ENCODE peak calls at places on chromosomes 4 and X, in four cellular contexts. S is uterus, H is GM12865, U is AG08395. B is an unnamed sample.

GRCh38 chrX:68146054-68146453 is 287.2 kb downstream of the OPHN1 start:
- DNase-seq in S (no peak), H (peak; percentile 0), U (peak; percentile 60), B (no peak)

GRCh38 chrX:115952417-115953092 is 218.0 kb upstream of the AGTR2 start:
- DNase-seq in S (no peak), H (no peak), U (no peak), B (no peak)

GRCh38 chr4:139666735-139667266 is 1.2 kb downstream of the MGST2 start:
- DNase-seq in S (no peak), H (no peak), U (peak; percentile 14), B (peak; percentile 61)

GRCh38 chr4:15873117-15873516 is 65.4 kb downstream of the FGFBP1 start:
- DNase-seq in S (no peak), H (no peak), U (no peak), B (no peak)

GRCh38 chrX:17931855-17932254 is 70.8 kb upstream of the RAI2 start:
- DNase-seq in S (no peak), H (no peak), U (no peak), B (no peak)

GRCh38 chr4:80138556-80139538 is 58.5 kb upstream of the PRDM8 start:
- DNase-seq in S (no peak), H (peak; percentile 75), U (peak; percentile 41), B (peak; percentile 44)

GRCh38 chr4:3871181-3871852 is 105.1 kb downstream of the ADRA2C start:
- DNase-seq in S (no peak), H (peak; percentile 13), U (no peak), B (no peak)

GRCh38 chr4:180960758-180961401 is 1282.3 kb upstream of the TENM3 start:
- DNase-seq in S (no peak), H (no peak), U (no peak), B (no peak)

GRCh38 chrX:44705817-44706551 is 137.8 kb upstream of the DUSP21 start:
- DNase-seq in S (no peak), H (no peak), U (no peak), B (no peak)

GRCh38 chr4:39763714-39764572 is 66.0 kb downstream of the UBE2K start:
- DNase-seq in S (no peak), H (peak; percentile 44), U (no peak), B (no peak)

GRCh38 chrX:135194684-135195083 is 23.5 kb upstream of the CT55 start:
- DNase-seq in S (no peak), H (no peak), U (no peak), B (no peak)

GRCh38 chrX:112846114-112846513 is 5.5 kb upstream of the AMOT start:
- DNase-seq in S (no peak), H (no peak), U (no peak), B (no peak)

GRCh38 chrX:45774961-45775360 is 574.3 kb upstream of the DIPK2B start:
- DNase-seq in S (peak; percentile 70), H (no peak), U (peak; percentile 63), B (no peak)

GRCh38 chr4:1194028-1194900 is 21.9 kb upstream of the SPON2 start:
- DNase-seq in S (peak; percentile 88), H (peak; percentile 3), U (peak; percentile 53), B (peak; percentile 67)

GRCh38 chr4:151166662-151167061 is 67.2 kb downstream of the RPS3A start:
- DNase-seq in S (no peak), H (no peak), U (no peak), B (no peak)

GRCh38 chr4:8303485-8304281 is 34.1 kb downstream of the HTRA3 start:
- DNase-seq in S (peak; percentile 11), H (no peak), U (peak; percentile 83), B (no peak)

GRCh38 chrX:39900788-39901170 is 197.0 kb downstream of the BCOR start:
- DNase-seq in S (no peak), H (no peak), U (peak; percentile 30), B (no peak)

GRCh38 chrX:10004832-10005475 is 37.8 kb downstream of the CLDN34 start:
- DNase-seq in S (no peak), H (no peak), U (no peak), B (no peak)

GRCh38 chr4:54525602-54526001 is 132.2 kb upstream of the KIT start:
- DNase-seq in S (no peak), H (no peak), U (peak; percentile 91), B (no peak)

GRCh38 chrX:10602646-10603045 is 17.7 kb downstream of the MID1 start:
- DNase-seq in S (no peak), H (no peak), U (no peak), B (no peak)

B was measured in Peyer's patch.